ENCODE peak calls at places on chromosome 17, in five cellular contexts. One of them, this sample, is unnamed.

GRCh38 chr17:41959336-41960095 is 7.1 kb upstream of the CNP start:
- DNase-seq in lower leg skin: no peak
- DNase-seq in lower lobe of right lung: no peak
- DNase-seq in CD8-positive, alpha-beta memory T cell: no peak
- DNase-seq in astrocyte of the cerebellum: peak; percentile 37
- DNase-seq in this sample: no peak

GRCh38 chr17:79789943-79790804 is 6.7 kb downstream of the CBX8 start:
- DNase-seq in lower leg skin: no peak
- DNase-seq in lower lobe of right lung: peak; percentile 73
- DNase-seq in CD8-positive, alpha-beta memory T cell: peak; percentile 44
- DNase-seq in astrocyte of the cerebellum: no peak
- DNase-seq in this sample: no peak

GRCh38 chr17:309361-309888 is 43.2 kb downstream of the RPH3AL start:
- DNase-seq in lower leg skin: no peak
- DNase-seq in lower lobe of right lung: peak; percentile 42
- DNase-seq in CD8-positive, alpha-beta memory T cell: peak; percentile 35
- DNase-seq in astrocyte of the cerebellum: no peak
- DNase-seq in this sample: no peak

GRCh38 chr17:68197091-68197996 is 50.5 kb upstream of the AMZ2 start:
- DNase-seq in lower leg skin: no peak
- DNase-seq in lower lobe of right lung: no peak
- DNase-seq in CD8-positive, alpha-beta memory T cell: peak; percentile 71
- DNase-seq in astrocyte of the cerebellum: no peak
- DNase-seq in this sample: no peak

GRCh38 chr17:20300399-20301037 is 166.8 kb downstream of the LGALS9B start:
- DNase-seq in lower leg skin: no peak
- DNase-seq in lower lobe of right lung: no peak
- DNase-seq in CD8-positive, alpha-beta memory T cell: no peak
- DNase-seq in astrocyte of the cerebellum: peak; percentile 70
- DNase-seq in this sample: peak; percentile 72

GRCh38 chr17:10875411-10875810 is 37.5 kb upstream of the PIRT start:
- DNase-seq in lower leg skin: no peak
- DNase-seq in lower lobe of right lung: no peak
- DNase-seq in CD8-positive, alpha-beta memory T cell: no peak
- DNase-seq in astrocyte of the cerebellum: no peak
- DNase-seq in this sample: no peak

GRCh38 chr17:40168262-40168832 is 8.9 kb upstream of the RAPGEFL1 start:
- DNase-seq in lower leg skin: peak; percentile 37
- DNase-seq in lower lobe of right lung: no peak
- DNase-seq in CD8-positive, alpha-beta memory T cell: peak; percentile 57
- DNase-seq in astrocyte of the cerebellum: peak; percentile 48
- DNase-seq in this sample: no peak

GRCh38 chr17:48671697-48672171 is 45.6 kb upstream of the HOXB9 start:
- DNase-seq in lower leg skin: peak; percentile 72
- DNase-seq in lower lobe of right lung: peak; percentile 83
- DNase-seq in CD8-positive, alpha-beta memory T cell: peak; percentile 76
- DNase-seq in astrocyte of the cerebellum: peak; percentile 49
- DNase-seq in this sample: peak; percentile 15

GRCh38 chr17:8941520-8941919 is 24.0 kb downstream of the PIK3R5 start:
- DNase-seq in lower leg skin: no peak
- DNase-seq in lower lobe of right lung: peak; percentile 65
- DNase-seq in CD8-positive, alpha-beta memory T cell: peak; percentile 76
- DNase-seq in astrocyte of the cerebellum: no peak
- DNase-seq in this sample: no peak

GRCh38 chr17:72383053-72383847 is 262.4 kb downstream of the SOX9 start:
- DNase-seq in lower leg skin: no peak
- DNase-seq in lower lobe of right lung: no peak
- DNase-seq in CD8-positive, alpha-beta memory T cell: no peak
- DNase-seq in astrocyte of the cerebellum: no peak
- DNase-seq in this sample: no peak

GRCh38 chr17:78715000-78715771 is 66.9 kb downstream of the CYTH1 start:
- DNase-seq in lower leg skin: no peak
- DNase-seq in lower lobe of right lung: no peak
- DNase-seq in CD8-positive, alpha-beta memory T cell: no peak
- DNase-seq in astrocyte of the cerebellum: no peak
- DNase-seq in this sample: no peak

GRCh38 chr17:18228176-18228682 is 2.8 kb downstream of the LLGL1 start:
- DNase-seq in lower leg skin: no peak
- DNase-seq in lower lobe of right lung: no peak
- DNase-seq in CD8-positive, alpha-beta memory T cell: no peak
- DNase-seq in astrocyte of the cerebellum: no peak
- DNase-seq in this sample: no peak

GRCh38 chr17:80693511-80693910 is 148.9 kb downstream of the RPTOR start:
- DNase-seq in lower leg skin: no peak
- DNase-seq in lower lobe of right lung: no peak
- DNase-seq in CD8-positive, alpha-beta memory T cell: no peak
- DNase-seq in astrocyte of the cerebellum: no peak
- DNase-seq in this sample: no peak

GRCh38 chr17:64779344-64780095 is 117.4 kb upstream of the SMURF2 start:
- DNase-seq in lower leg skin: no peak
- DNase-seq in lower lobe of right lung: peak; percentile 63
- DNase-seq in CD8-positive, alpha-beta memory T cell: no peak
- DNase-seq in astrocyte of the cerebellum: no peak
- DNase-seq in this sample: no peak

GRCh38 chr17:64780096-64781012 is 118.2 kb upstream of the SMURF2 start:
- DNase-seq in lower leg skin: peak; percentile 68
- DNase-seq in lower lobe of right lung: peak; percentile 89
- DNase-seq in CD8-positive, alpha-beta memory T cell: peak; percentile 83
- DNase-seq in astrocyte of the cerebellum: no peak
- DNase-seq in this sample: no peak

GRCh38 chr17:64781810-64782555 is 119.9 kb upstream of the SMURF2 start:
- DNase-seq in lower leg skin: peak; percentile 19
- DNase-seq in lower lobe of right lung: no peak
- DNase-seq in CD8-positive, alpha-beta memory T cell: no peak
- DNase-seq in astrocyte of the cerebellum: no peak
- DNase-seq in this sample: no peak

GRCh38 chr17:64781013-64781392 is 118.9 kb upstream of the SMURF2 start:
- DNase-seq in lower leg skin: no peak
- DNase-seq in lower lobe of right lung: no peak
- DNase-seq in CD8-positive, alpha-beta memory T cell: no peak
- DNase-seq in astrocyte of the cerebellum: no peak
- DNase-seq in this sample: no peak

DNA sequence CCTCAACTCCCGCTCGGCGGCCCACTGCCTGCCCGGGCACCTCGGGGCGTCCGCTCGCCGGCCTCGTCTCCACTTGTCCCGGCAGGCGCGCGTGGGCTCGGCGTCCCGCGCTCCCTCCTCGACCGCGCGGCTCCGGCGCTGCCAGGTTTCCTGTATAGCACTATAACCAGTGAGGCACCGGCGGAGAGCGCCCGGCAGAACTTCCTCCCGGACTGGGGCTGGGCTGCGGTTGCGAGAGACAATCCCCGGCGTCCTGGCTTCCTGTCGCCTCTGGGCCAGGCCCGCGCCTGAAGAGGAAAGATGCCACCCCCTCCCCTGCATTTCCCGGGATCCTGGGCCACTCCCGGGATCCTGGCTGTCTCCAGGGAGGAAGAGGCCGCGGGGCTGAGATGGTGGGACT is 119.3 kb upstream of the SMURF2 start:
- DNase-seq in lower leg skin: peak; percentile 61
- DNase-seq in lower lobe of right lung: peak; percentile 90
- DNase-seq in CD8-positive, alpha-beta memory T cell: peak; percentile 61
- DNase-seq in astrocyte of the cerebellum: no peak
- DNase-seq in this sample: no peak
- H3K4me3 ChIP-seq in lower leg skin: no peak overlapping the region
- H3K4me3 ChIP-seq in lower lobe of right lung: peak overlapping the region; percentile 66
- H3K4me3 ChIP-seq in CD8-positive, alpha-beta memory T cell: no peak overlapping the region
- H3K4me3 ChIP-seq in astrocyte of the cerebellum: peak overlapping the region; percentile 5
- H3K4me3 ChIP-seq in this sample: no peak overlapping the region

GRCh38 chr17:14308965-14309879 is 8.3 kb downstream of the HS3ST3B1 start:
- DNase-seq in lower leg skin: peak; percentile 86
- DNase-seq in lower lobe of right lung: peak; percentile 89
- DNase-seq in CD8-positive, alpha-beta memory T cell: peak; percentile 91
- DNase-seq in astrocyte of the cerebellum: peak; percentile 77
- DNase-seq in this sample: peak; percentile 87
- H3K4me3 ChIP-seq in lower leg skin: peak overlapping the region; percentile 36
- H3K4me3 ChIP-seq in lower lobe of right lung: peak overlapping the region; percentile 56
- H3K4me3 ChIP-seq in CD8-positive, alpha-beta memory T cell: peak overlapping the region; percentile 26
- H3K4me3 ChIP-seq in astrocyte of the cerebellum: peak overlapping the region; percentile 53
- H3K4me3 ChIP-seq in this sample: peak overlapping the region; percentile 59

GRCh38 chr17:52378860-52379259 is 220.3 kb upstream of the CA10 start:
- DNase-seq in lower leg skin: no peak
- DNase-seq in lower lobe of right lung: no peak
- DNase-seq in CD8-positive, alpha-beta memory T cell: no peak
- DNase-seq in astrocyte of the cerebellum: no peak
- DNase-seq in this sample: no peak

DNA sequence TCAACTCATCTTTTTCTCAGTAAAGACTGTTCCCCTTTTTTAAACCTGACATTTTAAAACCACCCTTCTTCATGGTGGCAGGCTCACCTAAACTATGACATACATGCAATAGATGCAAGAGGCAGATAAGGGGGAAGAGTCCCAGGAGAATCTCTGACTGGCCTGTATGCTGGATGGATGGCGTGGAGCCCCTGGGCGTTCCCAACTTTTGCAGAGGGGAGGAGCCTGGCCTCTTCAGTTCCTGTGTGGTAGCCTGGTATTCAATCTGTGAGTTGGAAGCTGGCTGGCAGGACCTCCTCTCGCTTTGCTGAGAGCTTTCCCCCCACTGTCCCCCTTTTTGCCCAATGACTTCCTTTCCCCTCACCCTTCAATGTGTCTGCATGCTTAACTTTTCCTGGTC is 217.6 kb upstream of the CA10 start:
- DNase-seq in lower leg skin: no peak
- DNase-seq in lower lobe of right lung: no peak
- DNase-seq in CD8-positive, alpha-beta memory T cell: no peak
- DNase-seq in astrocyte of the cerebellum: no peak
- DNase-seq in this sample: no peak
- H3K4me3 ChIP-seq in lower leg skin: no peak overlapping the region
- H3K4me3 ChIP-seq in lower lobe of right lung: no peak overlapping the region
- H3K4me3 ChIP-seq in CD8-positive, alpha-beta memory T cell: no peak overlapping the region
- H3K4me3 ChIP-seq in astrocyte of the cerebellum: no peak overlapping the region
- H3K4me3 ChIP-seq in this sample: no peak overlapping the region

GRCh38 chr17:6555331-6556120 is 829 bp downstream of the PITPNM3 start:
- DNase-seq in lower leg skin: no peak
- DNase-seq in lower lobe of right lung: peak; percentile 62
- DNase-seq in CD8-positive, alpha-beta memory T cell: no peak
- DNase-seq in astrocyte of the cerebellum: no peak
- DNase-seq in this sample: no peak

GRCh38 chr17:6556121-6557039 is at the start of gene PITPNM3:
- DNase-seq in lower leg skin: no peak
- DNase-seq in lower lobe of right lung: peak; percentile 63
- DNase-seq in CD8-positive, alpha-beta memory T cell: no peak
- DNase-seq in astrocyte of the cerebellum: no peak
- DNase-seq in this sample: no peak

GRCh38 chr17:6551909-6552768 is 4.2 kb downstream of the PITPNM3 start:
- DNase-seq in lower leg skin: peak; percentile 61
- DNase-seq in lower lobe of right lung: peak; percentile 87
- DNase-seq in CD8-positive, alpha-beta memory T cell: no peak
- DNase-seq in astrocyte of the cerebellum: no peak
- DNase-seq in this sample: no peak

GRCh38 chr17:6554871-6555330 is 1.5 kb downstream of the PITPNM3 start:
- DNase-seq in lower leg skin: no peak
- DNase-seq in lower lobe of right lung: no peak
- DNase-seq in CD8-positive, alpha-beta memory T cell: no peak
- DNase-seq in astrocyte of the cerebellum: no peak
- DNase-seq in this sample: no peak

GRCh38 chr17:6554336-6554735 is 2.0 kb downstream of the PITPNM3 start:
- DNase-seq in lower leg skin: no peak
- DNase-seq in lower lobe of right lung: no peak
- DNase-seq in CD8-positive, alpha-beta memory T cell: no peak
- DNase-seq in astrocyte of the cerebellum: no peak
- DNase-seq in this sample: no peak
- H3K4me3 ChIP-seq in lower leg skin: no peak overlapping the region
- H3K4me3 ChIP-seq in lower lobe of right lung: no peak overlapping the region
- H3K4me3 ChIP-seq in CD8-positive, alpha-beta memory T cell: no peak overlapping the region
- H3K4me3 ChIP-seq in astrocyte of the cerebellum: no peak overlapping the region
- H3K4me3 ChIP-seq in this sample: no peak overlapping the region

GRCh38 chr17:32523827-32524552 is 37.2 kb downstream of the CDK5R1 start:
- DNase-seq in lower leg skin: no peak
- DNase-seq in lower lobe of right lung: no peak
- DNase-seq in CD8-positive, alpha-beta memory T cell: no peak
- DNase-seq in astrocyte of the cerebellum: no peak
- DNase-seq in this sample: no peak
- H3K4me3 ChIP-seq in lower leg skin: no peak overlapping the region
- H3K4me3 ChIP-seq in lower lobe of right lung: no peak overlapping the region
- H3K4me3 ChIP-seq in CD8-positive, alpha-beta memory T cell: peak overlapping the region; percentile 14
- H3K4me3 ChIP-seq in astrocyte of the cerebellum: no peak overlapping the region
- H3K4me3 ChIP-seq in this sample: no peak overlapping the region

DNA sequence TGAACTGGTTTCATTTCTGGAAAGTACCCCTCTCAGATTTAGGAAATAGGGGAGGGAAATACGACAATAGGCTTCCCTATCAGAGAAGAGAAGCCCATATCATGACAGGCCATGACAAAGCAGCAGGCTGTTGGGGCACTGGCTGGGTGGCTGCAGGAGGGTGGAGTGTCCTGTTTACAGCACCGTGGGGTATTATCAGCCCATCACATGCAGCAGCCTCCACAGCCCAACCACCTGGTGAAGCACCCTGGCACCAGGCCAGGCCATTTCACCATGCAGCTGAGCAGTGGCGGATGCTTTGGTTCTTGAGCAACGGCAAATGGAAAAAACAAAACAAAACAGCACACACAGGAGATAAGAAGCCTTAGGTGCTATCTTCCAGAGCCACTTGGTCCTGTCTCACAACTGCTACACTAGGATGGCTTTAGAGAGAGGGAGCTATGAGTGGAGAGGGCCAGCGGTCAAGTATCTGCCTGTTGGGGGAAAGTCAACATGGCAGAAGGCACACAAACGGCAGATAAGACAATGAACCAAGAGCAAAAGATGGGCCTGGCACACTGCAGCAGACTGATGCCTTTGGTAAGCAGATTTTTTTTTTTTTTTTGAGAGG is 24.2 kb downstream of the FAM117A start:
- DNase-seq in lower leg skin: peak; percentile 84
- DNase-seq in lower lobe of right lung: peak; percentile 87
- DNase-seq in CD8-positive, alpha-beta memory T cell: peak; percentile 99
- DNase-seq in astrocyte of the cerebellum: no peak
- DNase-seq in this sample: no peak
- H3K4me3 ChIP-seq in lower leg skin: no peak overlapping the region
- H3K4me3 ChIP-seq in lower lobe of right lung: peak overlapping the region; percentile 9
- H3K4me3 ChIP-seq in CD8-positive, alpha-beta memory T cell: peak overlapping the region; percentile 81
- H3K4me3 ChIP-seq in astrocyte of the cerebellum: no peak overlapping the region
- H3K4me3 ChIP-seq in this sample: no peak overlapping the region

DNA sequence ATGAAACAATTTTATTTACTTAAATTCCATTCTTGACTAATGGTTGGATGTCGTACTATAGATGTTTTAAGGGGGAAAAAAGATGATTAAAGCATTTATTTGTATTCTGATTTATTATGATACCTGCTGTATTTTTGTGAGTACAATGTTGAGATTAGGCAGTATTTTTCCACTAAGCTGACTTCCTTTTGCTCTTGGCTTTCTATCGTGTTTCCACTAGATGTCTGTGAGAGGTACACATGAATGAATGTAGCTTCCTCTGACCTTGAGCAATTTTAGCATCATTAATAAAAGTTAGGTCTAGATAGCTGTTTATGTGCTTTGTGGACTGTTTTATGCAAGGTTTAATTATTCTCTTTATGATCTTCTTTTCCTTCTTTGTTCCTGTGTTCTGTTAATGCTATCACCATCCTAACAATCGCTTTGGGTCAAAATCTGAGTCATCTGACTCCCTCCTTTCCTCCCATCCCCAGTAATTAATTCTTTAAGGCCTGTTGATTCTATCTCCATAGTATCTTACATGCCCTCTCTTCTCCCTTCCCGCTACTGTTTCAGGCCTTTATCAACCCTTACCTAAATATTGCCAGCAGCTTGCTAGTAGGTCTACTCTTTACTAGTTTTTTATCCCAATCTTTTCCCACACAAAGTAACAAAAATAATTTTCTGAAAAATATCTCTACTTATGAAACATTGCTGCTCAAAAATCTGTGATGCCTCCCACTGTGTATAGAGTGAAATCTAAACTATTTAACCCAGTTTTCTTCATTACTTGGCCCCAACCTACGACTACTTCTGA is 76.0 kb downstream of the VMP1 start:
- DNase-seq in lower leg skin: no peak
- DNase-seq in lower lobe of right lung: no peak
- DNase-seq in CD8-positive, alpha-beta memory T cell: no peak
- DNase-seq in astrocyte of the cerebellum: no peak
- DNase-seq in this sample: no peak
- H3K4me3 ChIP-seq in lower leg skin: no peak overlapping the region
- H3K4me3 ChIP-seq in lower lobe of right lung: no peak overlapping the region
- H3K4me3 ChIP-seq in CD8-positive, alpha-beta memory T cell: no peak overlapping the region
- H3K4me3 ChIP-seq in astrocyte of the cerebellum: no peak overlapping the region
- H3K4me3 ChIP-seq in this sample: no peak overlapping the region

This sample was measured in skeletal muscle cell.